ENCODE peak calls at places on chromosomes 5 and 9, in five cellular contexts. P is IMR-90, J is NT2/D1, B is prostate gland, S is Peyer's patch. U is an unnamed sample.

GRCh38 chr5:146307796-146308195 is 30.8 kb upstream of the POU4F3 start:
- DNase-seq in P (no peak), J (no peak), B (no peak), S (no peak), U (no peak)

GRCh38 chr5:29148073-29148472 is 2045.4 kb upstream of the CDH6 start:
- DNase-seq in P (no peak), J (no peak), B (no peak), S (no peak), U (no peak)

GRCh38 chr5:98605010-98605425 is 168.4 kb upstream of the RGMB start:
- DNase-seq in P (peak; percentile 28), J (no peak), B (no peak), S (no peak), U (no peak)

GRCh38 chr9:77449177-77450092 is 198.7 kb downstream of the GNA14 start:
- DNase-seq in P (peak; percentile 84), J (no peak), B (no peak), S (no peak), U (no peak)

GRCh38 chr9:92954078-92954861 is 6.9 kb downstream of the FGD3 start:
- DNase-seq in P (no peak), J (no peak), B (peak; percentile 48), S (no peak), U (no peak)

GRCh38 chr5:1468247-1468612 is 23.0 kb upstream of the SLC6A3 start:
- DNase-seq in P (no peak), J (peak; percentile 15), B (no peak), S (peak; percentile 53), U (no peak)

GRCh38 chr9:38700695-38701094 is 19.2 kb downstream of the FAM240B start:
- DNase-seq in P (peak; percentile 8), J (no peak), B (no peak), S (no peak), U (peak; percentile 92)

GRCh38 chr9:970310-971002 is 6.0 kb upstream of the DMRT3 start:
- DNase-seq in P (no peak), J (no peak), B (no peak), S (no peak), U (no peak)

GRCh38 chr5:90474235-90475107 is at the start of the genes MBLAC2 and POLR3G:
- DNase-seq in P (peak; percentile 87), J (peak; percentile 80), B (peak; percentile 94), S (peak; percentile 95), U (peak; percentile 96)

GRCh38 chr9:85871008-85871407 is 69.9 kb upstream of the NAA35 start:
- DNase-seq in P (no peak), J (no peak), B (no peak), S (no peak), U (no peak)

GRCh38 chr5:94811341-94811740 is 192.9 kb downstream of the SLF1 start:
- DNase-seq in P (no peak), J (no peak), B (no peak), S (no peak), U (no peak)

GRCh38 chr9:36192196-36192595 is 1.5 kb downstream of the CLTA start:
- DNase-seq in P (peak; percentile 20), J (no peak), B (no peak), S (no peak), U (peak; percentile 17)

GRCh38 chr5:45038366-45038987 is 229.7 kb downstream of the MRPS30 start:
- DNase-seq in P (peak; percentile 0), J (peak; percentile 28), B (no peak), S (no peak), U (peak; percentile 67)

GRCh38 chr5:73387630-73388370 is 60.8 kb downstream of the FOXD1 start:
- DNase-seq in P (peak; percentile 48), J (no peak), B (no peak), S (no peak), U (peak; percentile 26)

DNA sequence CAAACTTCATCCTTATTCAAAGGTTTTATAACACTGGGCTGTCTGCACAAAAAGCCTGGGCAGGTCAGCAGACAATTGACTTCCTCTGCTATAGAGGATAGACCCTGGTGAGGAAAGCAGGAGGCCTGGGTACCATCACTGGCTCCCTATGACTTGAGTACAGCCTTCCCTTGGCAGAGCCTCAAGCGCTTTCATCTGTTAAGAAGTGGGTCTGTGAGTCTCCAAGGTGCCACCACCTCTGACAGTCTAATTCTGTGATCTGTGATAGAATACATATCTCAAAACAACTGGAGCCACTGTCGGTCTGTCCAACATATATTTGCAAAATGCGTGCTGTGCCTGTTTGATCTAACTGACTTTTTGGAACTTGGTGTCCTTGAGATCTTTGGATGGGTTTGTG is 52.2 kb downstream of the C9orf152 start:
- DNase-seq in P (no peak), J (no peak), B (no peak), S (no peak), U (no peak)
- H3K4me1 ChIP-seq in P (peaks cover 26% of the 10 kb centered on the region), J (peaks cover 5% of the 10 kb centered on the region), B (no peaks in the 10 kb centered on the region), S (no peaks in the 10 kb centered on the region), U (peaks cover 4% of the 10 kb centered on the region)

GRCh38 chr5:51384281-51384840 is 1.1 kb downstream of the ISL1 start:
- DNase-seq in P (no peak), J (no peak), B (no peak), S (no peak), U (no peak)
- H3K27me3 ChIP-seq in P (peaks cover 52% of the 10 kb centered on the region), J (peaks cover 98% of the 10 kb centered on the region), B (peaks cover 6% of the 10 kb centered on the region), S (peaks cover 61% of the 10 kb centered on the region), U (no peaks in the 10 kb centered on the region)

GRCh38 chr9:19759066-19759465 is 29.8 kb downstream of the SLC24A2 start:
- DNase-seq in P (no peak), J (no peak), B (no peak), S (no peak), U (no peak)
- H3K4me1 ChIP-seq in P (no peaks in the 10 kb centered on the region), J (no peaks in the 10 kb centered on the region), B (no peaks in the 10 kb centered on the region), S (no peaks in the 10 kb centered on the region), U (no peaks in the 10 kb centered on the region)

GRCh38 chr5:181044662-181045305 is 4.7 kb downstream of the BTNL9 start:
- DNase-seq in P (no peak), J (no peak), B (no peak), S (no peak), U (no peak)
- H3K27me3 ChIP-seq in P (no peaks in the 10 kb centered on the region), J (peaks cover 39% of the 10 kb centered on the region), B (peaks cover 9% of the 10 kb centered on the region), S (no peaks in the 10 kb centered on the region), U (peaks cover 19% of the 10 kb centered on the region)

DNA sequence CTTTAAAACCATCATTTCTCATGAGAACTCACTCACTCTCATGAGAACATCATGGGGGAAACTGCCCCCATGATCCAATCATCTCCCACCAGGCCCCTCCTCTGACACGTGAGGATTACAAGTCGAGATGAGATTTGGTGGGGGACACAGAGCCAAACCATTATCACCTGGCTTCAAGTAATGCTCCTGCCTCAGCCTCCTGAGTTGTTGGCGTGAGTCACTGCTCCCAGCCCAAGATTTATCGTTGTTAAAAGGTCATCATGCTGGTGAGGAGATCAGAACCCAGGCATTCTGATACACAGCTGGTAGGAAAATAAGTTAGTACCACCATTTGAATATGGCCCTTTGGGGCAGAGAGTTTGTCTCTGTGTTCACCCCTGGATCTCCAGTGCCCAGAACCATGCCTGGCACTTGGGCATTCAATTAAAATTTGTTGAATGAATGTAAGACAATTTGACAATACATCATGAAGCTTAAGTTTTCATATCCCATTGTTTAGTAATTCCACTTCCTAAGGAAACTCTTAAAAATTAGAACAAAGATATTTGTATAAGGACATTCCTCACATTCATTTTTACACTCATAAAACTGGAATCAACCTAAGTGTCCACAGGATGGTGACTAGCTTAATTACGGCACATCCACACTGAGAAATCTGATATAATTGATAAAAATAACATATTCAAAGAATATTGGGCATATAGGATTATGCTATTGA is 58.0 kb upstream of the COL15A1 start:
- DNase-seq in P (no peak), J (no peak), B (no peak), S (no peak), U (no peak)
- H3K4me1 ChIP-seq in P (peaks cover 9% of the 10 kb centered on the region), J (no peaks in the 10 kb centered on the region), B (no peaks in the 10 kb centered on the region), S (no peaks in the 10 kb centered on the region), U (peaks cover 18% of the 10 kb centered on the region)